ENCODE peak calls at places on chromosomes 7 and 10, in four cellular contexts. One of them, this sample, is unnamed.

GRCh38 chr10:100812978-100813377 is 67.6 kb downstream of the PAX2 start:
- DNase-seq in H1: no peak
- DNase-seq in GM12878: no peak
- DNase-seq in HepG2: no peak
- DNase-seq in this sample: no peak

GRCh38 chr7:4149236-4149635 is 532.9 kb upstream of the FOXK1 start:
- DNase-seq in GM12878: no peak
- DNase-seq in H1: no peak
- DNase-seq in HepG2: no peak
- DNase-seq in this sample: no peak

GRCh38 chr7:109003742-109004141 is 434.1 kb downstream of the DNAJB9 start:
- DNase-seq in HepG2: no peak
- DNase-seq in GM12878: no peak
- DNase-seq in H1: no peak
- DNase-seq in this sample: no peak

GRCh38 chr10:73110345-73110849 is at the start of gene NUDT13:
- DNase-seq in HepG2: peak; percentile 83
- DNase-seq in GM12878: peak; percentile 83
- DNase-seq in H1: peak; percentile 56
- DNase-seq in this sample: no peak

GRCh38 chr7:76408121-76408560 is 1.4 kb downstream of the SSC4D start:
- DNase-seq in H1: no peak
- DNase-seq in HepG2: peak; percentile 79
- DNase-seq in GM12878: no peak
- DNase-seq in this sample: no peak

GRCh38 chr7:6205921-6206660 is 66.3 kb downstream of the CYTH3 start:
- DNase-seq in HepG2: no peak
- DNase-seq in GM12878: no peak
- DNase-seq in H1: no peak
- DNase-seq in this sample: no peak

GRCh38 chr7:31858051-31858450 is 171.0 kb downstream of the PPP1R17 start:
- DNase-seq in HepG2: no peak
- DNase-seq in GM12878: no peak
- DNase-seq in H1: no peak
- DNase-seq in this sample: no peak

GRCh38 chr7:55132890-55133551 is 114.2 kb downstream of the EGFR start:
- DNase-seq in GM12878: no peak
- DNase-seq in H1: no peak
- DNase-seq in HepG2: peak; percentile 75
- DNase-seq in this sample: no peak

GRCh38 chr10:51832652-51833383 is 133.4 kb upstream of the CSTF2T start:
- DNase-seq in H1: no peak
- DNase-seq in GM12878: peak; percentile 8
- DNase-seq in HepG2: peak; percentile 44
- DNase-seq in this sample: no peak

GRCh38 chr7:123784263-123784662 is 35.5 kb upstream of the WASL start:
- DNase-seq in GM12878: no peak
- DNase-seq in H1: no peak
- DNase-seq in HepG2: no peak
- DNase-seq in this sample: no peak

GRCh38 chr10:84308021-84308420 is 20.4 kb upstream of the CCSER2 start:
- DNase-seq in GM12878: no peak
- DNase-seq in HepG2: no peak
- DNase-seq in H1: no peak
- DNase-seq in this sample: no peak

GRCh38 chr10:66836057-66836456 is 89.8 kb upstream of the LRRTM3 start:
- DNase-seq in HepG2: no peak
- DNase-seq in GM12878: no peak
- DNase-seq in H1: no peak
- DNase-seq in this sample: no peak

GRCh38 chr7:156640257-156640948 is at the start of gene RNF32:
- DNase-seq in H1: peak; percentile 99
- DNase-seq in GM12878: peak; percentile 82
- DNase-seq in HepG2: no peak
- DNase-seq in this sample: peak; percentile 93

GRCh38 chr10:123771877-123772644 is 105.9 kb downstream of the GPR26 start:
- DNase-seq in H1: no peak
- DNase-seq in HepG2: no peak
- DNase-seq in GM12878: no peak
- DNase-seq in this sample: no peak

GRCh38 chr7:12291870-12292269 is 80.8 kb downstream of the TMEM106B start:
- DNase-seq in HepG2: peak; percentile 6
- DNase-seq in H1: no peak
- DNase-seq in GM12878: no peak
- DNase-seq in this sample: no peak

GRCh38 chr7:91398341-91398740 is 134.1 kb downstream of the FZD1 start:
- DNase-seq in GM12878: no peak
- DNase-seq in HepG2: no peak
- DNase-seq in H1: no peak
- DNase-seq in this sample: no peak

GRCh38 chr7:11613292-11613930 is 218.6 kb downstream of the THSD7A start:
- DNase-seq in H1: no peak
- DNase-seq in GM12878: peak; percentile 30
- DNase-seq in HepG2: no peak
- DNase-seq in this sample: no peak

GRCh38 chr7:137885623-137886022 is 38.8 kb upstream of the DGKI start:
- DNase-seq in H1: peak; percentile 29
- DNase-seq in HepG2: no peak
- DNase-seq in GM12878: no peak
- DNase-seq in this sample: no peak

GRCh38 chr7:139777948-139778841 is at the start of gene HIPK2:
- DNase-seq in GM12878: no peak
- DNase-seq in HepG2: peak; percentile 56
- DNase-seq in H1: peak; percentile 73
- DNase-seq in this sample: no peak

GRCh38 chr7:137343483-137343841 is at the start of gene PTN:
- DNase-seq in HepG2: no peak
- DNase-seq in GM12878: no peak
- DNase-seq in H1: peak; percentile 73
- DNase-seq in this sample: peak; percentile 54

GRCh38 chr10:4129866-4130455 is 345.0 kb upstream of the KLF6 start:
- DNase-seq in H1: no peak
- DNase-seq in HepG2: no peak
- DNase-seq in GM12878: no peak
- DNase-seq in this sample: no peak

GRCh38 chr7:90678986-90679385 is 82.9 kb downstream of the CDK14 start:
- DNase-seq in H1: no peak
- DNase-seq in HepG2: no peak
- DNase-seq in GM12878: no peak
- DNase-seq in this sample: no peak

GRCh38 chr10:96289218-96289910 is 14.9 kb upstream of the DNTT start:
- DNase-seq in H1: no peak
- DNase-seq in GM12878: no peak
- DNase-seq in HepG2: no peak
- DNase-seq in this sample: no peak

GRCh38 chr7:87853237-87853864 is 22.8 kb downstream of the SLC25A40 start:
- DNase-seq in HepG2: no peak
- DNase-seq in GM12878: no peak
- DNase-seq in H1: no peak
- DNase-seq in this sample: no peak

GRCh38 chr10:64039208-64039607 is 518.0 kb downstream of the REEP3 start:
- DNase-seq in HepG2: no peak
- DNase-seq in GM12878: peak; percentile 20
- DNase-seq in H1: no peak
- DNase-seq in this sample: no peak

GRCh38 chr7:45594780-45595535 is 20.8 kb downstream of the ADCY1 start:
- DNase-seq in H1: peak; percentile 36
- DNase-seq in HepG2: no peak
- DNase-seq in GM12878: no peak
- DNase-seq in this sample: no peak

GRCh38 chr7:79504607-79505389 is 51.3 kb upstream of the MAGI2 start:
- DNase-seq in HepG2: peak; percentile 9
- DNase-seq in H1: no peak
- DNase-seq in GM12878: no peak
- DNase-seq in this sample: no peak

GRCh38 chr10:71234017-71234894 is 21.9 kb downstream of the UNC5B start:
- DNase-seq in HepG2: no peak
- DNase-seq in GM12878: no peak
- DNase-seq in H1: no peak
- DNase-seq in this sample: no peak
- H3K4me3 ChIP-seq in HepG2: no peak overlapping the region
- H3K4me3 ChIP-seq in GM12878: no peak overlapping the region
- H3K4me3 ChIP-seq in H1: no peak overlapping the region
- H3K4me3 ChIP-seq in this sample: no peak overlapping the region

DNA sequence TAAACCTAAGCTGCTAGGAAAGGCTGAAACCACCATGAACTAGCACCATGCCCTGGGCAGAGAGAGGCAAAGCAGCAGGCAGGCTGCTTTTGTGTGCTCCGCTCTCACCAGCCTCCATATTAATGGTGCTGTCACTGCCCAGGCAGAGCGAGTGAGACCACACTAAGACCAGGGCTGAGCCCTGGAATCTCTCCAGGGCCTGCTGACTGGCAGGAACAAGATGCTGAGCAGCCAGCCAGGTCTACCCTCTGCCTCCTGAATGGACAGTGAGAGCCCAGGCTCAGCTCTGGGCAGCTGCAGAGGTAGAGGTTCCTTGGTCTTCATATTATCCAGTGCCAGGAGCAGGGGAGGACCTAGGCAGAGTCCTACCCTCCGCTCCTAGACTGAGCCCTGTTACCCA is 1.6 kb upstream of the CRHR2 start:
- DNase-seq in GM12878: no peak
- DNase-seq in H1: no peak
- DNase-seq in HepG2: no peak
- DNase-seq in this sample: no peak
- TF ChIP-seq SUZ12 in GM12878: no peak
- TF ChIP-seq SUZ12 in H1: no peak
- TF ChIP-seq SUZ12 in HepG2: no peak
- TF ChIP-seq SUZ12 in this sample: no peak

GRCh38 chr10:114068054-114068707 is 24.5 kb downstream of the ADRB1 start:
- DNase-seq in HepG2: no peak
- DNase-seq in GM12878: no peak
- DNase-seq in H1: no peak
- DNase-seq in this sample: no peak
- H3K4me1 ChIP-seq in HepG2: no peaks in the 10 kb centered on the region
- H3K4me1 ChIP-seq in GM12878: peaks cover 7% of the 10 kb centered on the region
- H3K4me1 ChIP-seq in H1: no peaks in the 10 kb centered on the region
- H3K4me1 ChIP-seq in this sample: no peaks in the 10 kb centered on the region

GRCh38 chr7:149716932-149717307 is 56.5 kb downstream of the ZNF467 start:
- DNase-seq in HepG2: no peak
- DNase-seq in H1: peak; percentile 22
- DNase-seq in GM12878: no peak
- DNase-seq in this sample: no peak

GRCh38 chr7:149715476-149715875 is 57.9 kb downstream of the ZNF467 start:
- DNase-seq in H1: peak; percentile 37
- DNase-seq in HepG2: no peak
- DNase-seq in GM12878: no peak
- DNase-seq in this sample: no peak

GRCh38 chr7:149717481-149717880 is 55.9 kb downstream of the ZNF467 start:
- DNase-seq in HepG2: no peak
- DNase-seq in GM12878: no peak
- DNase-seq in H1: peak; percentile 24
- DNase-seq in this sample: no peak

GRCh38 chr7:149714910-149715471 is 58.4 kb downstream of the ZNF467 start:
- DNase-seq in H1: no peak
- DNase-seq in HepG2: no peak
- DNase-seq in GM12878: no peak
- DNase-seq in this sample: no peak

GRCh38 chr7:149716007-149716931 is 57.1 kb downstream of the ZNF467 start:
- DNase-seq in HepG2: no peak
- DNase-seq in GM12878: no peak
- DNase-seq in H1: peak; percentile 41
- DNase-seq in this sample: no peak
- H3K4me3 ChIP-seq in HepG2: peak overlapping the region; percentile 75
- H3K4me3 ChIP-seq in GM12878: peak overlapping the region; percentile 91
- H3K4me3 ChIP-seq in H1: peak overlapping the region; percentile 95
- H3K4me3 ChIP-seq in this sample: no peak overlapping the region

DNA sequence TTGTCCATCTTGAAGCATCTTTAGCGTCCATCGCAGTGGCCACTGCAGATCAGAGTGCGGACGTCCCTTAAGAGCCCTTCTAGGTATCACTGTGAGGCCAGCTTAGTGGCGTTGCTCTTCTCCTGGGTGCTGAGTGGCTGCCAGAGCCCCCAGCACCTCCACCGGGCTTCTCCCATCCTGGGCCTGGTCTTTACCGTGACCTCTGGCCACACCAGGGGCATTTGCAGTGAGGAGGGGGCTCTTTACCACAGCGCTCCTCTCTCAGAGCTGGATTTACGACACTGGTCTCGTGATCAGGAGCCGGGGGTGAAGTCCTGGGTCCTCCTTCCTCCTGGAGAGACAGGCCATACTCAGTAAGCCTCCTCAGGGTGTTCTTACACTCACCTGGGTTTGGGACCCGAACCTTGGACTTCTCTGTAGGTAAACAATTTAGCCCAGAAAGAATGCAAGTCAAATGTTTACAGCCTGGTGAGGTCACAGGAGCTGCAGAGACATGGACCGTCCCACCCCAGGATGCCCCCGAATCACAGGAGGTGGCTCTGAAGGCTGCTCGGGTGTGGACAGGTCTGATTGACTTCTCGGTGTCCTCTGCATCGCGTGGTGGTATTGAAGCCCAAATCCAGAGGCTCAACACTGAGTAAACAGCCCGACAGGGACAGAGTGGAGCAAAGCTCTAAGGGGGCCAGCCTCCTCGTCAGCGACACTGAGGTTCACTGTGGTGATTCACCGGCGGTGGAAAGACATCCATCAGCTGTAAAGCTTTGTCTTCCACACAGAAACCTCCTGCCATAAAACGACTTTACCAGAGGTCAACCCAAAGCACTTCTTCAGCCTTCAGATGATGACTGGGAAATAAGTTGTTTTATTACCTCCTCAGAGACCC is 33.0 kb downstream of the JAKMIP3 start:
- DNase-seq in GM12878: no peak
- DNase-seq in HepG2: peak; percentile 4
- DNase-seq in H1: peak; percentile 37
- DNase-seq in this sample: no peak
- TF ChIP-seq SUZ12 in GM12878: no peak
- TF ChIP-seq SUZ12 in HepG2: no peak
- TF ChIP-seq SUZ12 in H1: no peak
- TF ChIP-seq SUZ12 in this sample: no peak

DNA sequence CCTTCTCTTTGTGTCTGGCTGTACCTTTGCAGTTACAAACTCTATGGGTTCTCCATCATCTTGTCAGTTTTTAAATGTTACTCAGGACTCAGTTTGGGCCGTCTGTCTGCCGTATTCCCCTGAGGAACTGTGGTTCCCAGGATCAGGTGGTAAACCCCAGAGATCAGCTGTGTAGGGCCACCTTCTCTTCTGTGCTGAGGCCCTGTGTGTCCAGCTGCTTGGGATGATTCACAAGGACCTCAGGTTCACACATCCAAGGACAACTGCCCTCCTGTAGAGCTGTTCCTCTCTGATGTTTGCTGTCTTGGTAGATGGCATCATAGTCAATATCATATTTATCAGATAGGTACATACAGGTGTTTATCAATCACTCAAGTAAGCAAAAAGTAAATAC is 24.5 kb downstream of the CUL1 start:
- DNase-seq in GM12878: no peak
- DNase-seq in HepG2: no peak
- DNase-seq in H1: no peak
- DNase-seq in this sample: no peak
- H3K4me1 ChIP-seq in GM12878: peaks cover 9% of the 10 kb centered on the region
- H3K4me1 ChIP-seq in HepG2: peaks cover 58% of the 10 kb centered on the region
- H3K4me1 ChIP-seq in H1: peaks cover 12% of the 10 kb centered on the region
- H3K4me1 ChIP-seq in this sample: no peaks in the 10 kb centered on the region

This sample was measured in NT2/D1.